ENCODE peak calls at places on chromosomes 2 and 18, in nine cellular contexts. K is adrenal gland, H is A549, N is astrocyte of the cerebellum, J is colonic mucosa, B is BE2C, G is cardiac muscle cell, T is spleen, F is pancreas. Y is an unnamed sample.

GRCh38 chr2:108383146-108383830 is 5.5 kb downstream of the SULT1C4 start:
- DNase-seq in K (no peak), H (no peak), N (no peak), J (no peak), B (no peak), G (no peak), T (no peak), F (no peak), Y (no peak)

GRCh38 chr18:44759925-44760342 is 79.2 kb downstream of the SETBP1 start:
- DNase-seq in K (no peak), H (no peak), N (no peak), J (no peak), B (no peak), G (no peak), T (no peak), F (no peak), Y (no peak)

GRCh38 chr2:35822716-35823115 is 532.9 kb upstream of the CRIM1 start:
- DNase-seq in K (no peak), H (no peak), N (no peak), J (no peak), B (no peak), G (no peak), T (no peak), F (no peak), Y (no peak)

GRCh38 chr2:148936857-148937450 is 61.9 kb downstream of the KIF5C start:
- DNase-seq in K (no peak), H (no peak), N (no peak), J (no peak), B (no peak), G (no peak), T (no peak), F (no peak), Y (no peak)

GRCh38 chr2:43305537-43305936 is 79.1 kb upstream of the ZFP36L2 start:
- DNase-seq in K (peak; percentile 41), H (no peak), N (no peak), J (peak; percentile 39), B (no peak), G (peak; percentile 61), T (no peak), F (no peak), Y (peak; percentile 67)

GRCh38 chr2:171478345-171478744 is 43.9 kb upstream of the CYBRD1 start:
- DNase-seq in K (no peak), H (no peak), N (no peak), J (no peak), B (no peak), G (peak; percentile 44), T (no peak), F (no peak), Y (peak; percentile 53)

GRCh38 chr2:16948710-16949109 is 283.1 kb upstream of the CYRIA start:
- DNase-seq in K (no peak), H (no peak), N (no peak), J (no peak), B (no peak), G (no peak), T (no peak), F (no peak), Y (no peak)

GRCh38 chr2:169290433-169290832 is 71.9 kb downstream of the LRP2 start:
- DNase-seq in K (no peak), H (no peak), N (no peak), J (no peak), B (no peak), G (no peak), T (no peak), F (no peak), Y (no peak)

GRCh38 chr2:98903767-98904485 is 32.1 kb downstream of the CRACDL start:
- DNase-seq in K (no peak), H (no peak), N (no peak), J (no peak), B (no peak), G (no peak), T (peak; percentile 41), F (no peak), Y (no peak)

GRCh38 chr2:187138240-187138639 is 289.3 kb upstream of the ZSWIM2 start:
- DNase-seq in K (no peak), H (no peak), N (peak; percentile 13), J (peak; percentile 19), B (peak; percentile 5), G (peak; percentile 68), T (no peak), F (no peak), Y (peak; percentile 75)

GRCh38 chr2:236855866-236856855 is 229.5 kb upstream of the COPS8 start:
- DNase-seq in K (no peak), H (no peak), N (no peak), J (no peak), B (no peak), G (no peak), T (no peak), F (no peak), Y (no peak)

GRCh38 chr2:236859896-236860295 is 225.8 kb upstream of the COPS8 start:
- DNase-seq in K (peak; percentile 8), H (no peak), N (no peak), J (no peak), B (no peak), G (no peak), T (no peak), F (no peak), Y (no peak)

GRCh38 chr2:236858661-236859060 is 227.0 kb upstream of the COPS8 start:
- DNase-seq in K (peak; percentile 9), H (no peak), N (no peak), J (no peak), B (no peak), G (no peak), T (no peak), F (no peak), Y (no peak)

GRCh38 chr2:236856856-236857616 is 228.7 kb upstream of the COPS8 start:
- DNase-seq in K (peak; percentile 3), H (no peak), N (no peak), J (no peak), B (no peak), G (no peak), T (no peak), F (no peak), Y (no peak)

GRCh38 chr2:236857781-236858180 is 227.9 kb upstream of the COPS8 start:
- DNase-seq in K (peak; percentile 2), H (no peak), N (no peak), J (no peak), B (no peak), G (no peak), T (no peak), F (no peak), Y (no peak)
- H3K4me3 ChIP-seq in K (no peak overlapping the region), H (no peak overlapping the region), N (no peak overlapping the region), J (no peak overlapping the region), B (no peak overlapping the region), G (no peak overlapping the region), T (no peak overlapping the region), F (no peak overlapping the region), Y (no peak overlapping the region)

DNA sequence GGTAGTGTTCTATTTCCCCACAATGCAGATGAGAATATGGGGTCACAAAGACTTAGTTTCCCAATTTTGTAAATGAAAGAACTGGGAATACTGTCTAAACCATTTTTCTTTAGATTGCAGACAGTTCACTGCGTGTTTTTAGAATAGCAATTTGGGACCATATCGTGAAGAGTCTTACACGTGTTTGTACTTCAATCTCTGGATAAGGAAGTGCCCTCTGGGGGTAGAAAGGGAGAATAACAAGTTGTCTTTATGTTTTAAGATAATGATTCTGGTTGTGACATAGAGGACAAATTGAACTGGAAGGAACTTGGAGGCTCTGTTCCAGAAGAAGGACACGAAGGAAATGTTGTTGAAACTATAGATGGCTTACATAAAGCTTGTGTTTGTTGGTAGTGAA is 457.7 kb downstream of the CBLN2 start:
- DNase-seq in K (no peak), H (no peak), N (peak; percentile 12), J (no peak), B (no peak), G (peak; percentile 29), T (no peak), F (no peak), Y (peak; percentile 47)
- TF ChIP-seq CTCF in K (no peak), H (peak; percentile 22), N (peak; percentile 54), J (no peak), B (peak; percentile 52), G (peak; percentile 39), T (no peak), F (no peak), Y (peak; percentile 48)

GRCh38 chr2:126913881-126914495 is 15.3 kb downstream of the TEX51 start:
- DNase-seq in K (no peak), H (no peak), N (no peak), J (no peak), B (no peak), G (no peak), T (peak; percentile 36), F (no peak), Y (no peak)

GRCh38 chr2:126914811-126915500 is 16.3 kb downstream of the TEX51 start:
- DNase-seq in K (no peak), H (no peak), N (no peak), J (peak; percentile 12), B (no peak), G (no peak), T (peak; percentile 37), F (no peak), Y (no peak)

GRCh38 chr2:126915903-126916302 is 17.2 kb downstream of the TEX51 start:
- DNase-seq in K (no peak), H (no peak), N (no peak), J (peak; percentile 8), B (no peak), G (no peak), T (peak; percentile 35), F (no peak), Y (no peak)

GRCh38 chr2:126913329-126913728 is 14.6 kb downstream of the TEX51 start:
- DNase-seq in K (no peak), H (no peak), N (no peak), J (peak; percentile 7), B (no peak), G (no peak), T (no peak), F (no peak), Y (no peak)

DNA sequence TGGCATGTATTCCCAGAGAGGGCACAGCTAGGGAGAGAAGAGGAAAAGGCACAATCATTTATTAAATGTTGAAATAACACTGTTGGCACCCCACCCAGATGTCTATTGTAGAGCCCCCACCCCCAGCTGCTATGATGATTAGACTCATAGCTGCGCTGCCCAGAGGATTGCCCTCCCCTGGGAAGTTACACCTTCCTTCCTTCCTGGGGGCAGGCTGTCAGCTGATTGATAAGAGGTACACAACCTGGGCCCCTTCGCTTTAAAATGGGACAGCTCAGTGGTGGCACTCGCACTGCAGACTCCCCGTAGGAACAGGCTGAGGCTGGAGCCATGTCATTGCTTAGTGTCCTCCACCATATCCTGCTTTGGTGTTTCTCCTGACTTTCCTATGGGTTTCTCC is 18.1 kb downstream of the TEX51 start:
- DNase-seq in K (no peak), H (no peak), N (no peak), J (peak; percentile 8), B (no peak), G (no peak), T (peak; percentile 28), F (no peak), Y (no peak)
- H3K4me3 ChIP-seq in K (no peak overlapping the region), H (no peak overlapping the region), N (no peak overlapping the region), J (no peak overlapping the region), B (no peak overlapping the region), G (no peak overlapping the region), T (no peak overlapping the region), F (no peak overlapping the region), Y (no peak overlapping the region)

GRCh38 chr2:49335546-49335945 is 181.2 kb upstream of the FSHR start:
- DNase-seq in K (no peak), H (no peak), N (no peak), J (no peak), B (no peak), G (no peak), T (no peak), F (no peak), Y (no peak)

DNA sequence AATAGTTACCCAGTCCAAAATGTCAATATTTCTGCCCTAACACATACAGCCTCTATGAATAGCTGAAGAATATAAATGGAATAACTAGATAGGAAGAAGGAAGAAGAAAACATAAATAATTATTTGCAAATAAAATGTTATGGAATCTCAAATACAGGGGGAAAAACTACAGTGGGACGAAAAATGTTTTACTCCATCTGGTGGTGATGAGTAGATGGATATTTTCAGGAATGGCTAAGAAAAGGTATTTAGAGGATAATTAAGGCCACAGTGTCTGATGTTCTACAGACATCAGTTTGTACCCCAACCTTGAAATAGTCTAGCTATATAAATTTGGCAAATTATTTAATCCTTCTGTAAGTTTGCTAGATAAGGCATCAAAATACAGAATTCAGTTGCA is 178.1 kb upstream of the FSHR start:
- DNase-seq in K (no peak), H (no peak), N (peak; percentile 0), J (no peak), B (no peak), G (peak; percentile 29), T (no peak), F (no peak), Y (peak; percentile 38)
- TF ChIP-seq CTCF in K (no peak), H (no peak), N (no peak), J (no peak), B (no peak), G (no peak), T (no peak), F (no peak), Y (peak; percentile 29)

Y was measured in fibroblast of pulmonary artery.